ENCODE peak calls at places on chromosomes 1 and 21, in seven cellular contexts. A is nephron progenitor cell; W is SJSA1; K is CD8-positive, alpha-beta memory T cell; D is stimulated activated naive B cell treated with anti-CD40 and anti-IgM and Interleukin-4, amounts not matched to agents 10 μg/mL and 1 μg/mL and 100 μg/mL, for 72 hours; G is psoas muscle; M is cardiac fibroblast. Y is an unnamed sample.
A peak's percentile ranks its signal among the peaks of the same experiment; 100 is the strongest.

GRCh38 chr1:173411835-173412742 is 65.0 kb upstream of the PRDX6 start:
- DNase-seq in A (no peak), W (no peak), K (no peak), D (no peak), G (no peak), M (peak; percentile 89), Y (peak; percentile 70)

GRCh38 chr1:21838359-21839157 is 26.5 kb downstream of the LDLRAD2 start:
- DNase-seq in A (no peak), W (no peak), K (no peak), D (no peak), G (no peak), M (no peak), Y (no peak)

GRCh38 chr21:39000496-39000895 is 182.8 kb downstream of the PSMG1 start:
- DNase-seq in A (no peak), W (peak; percentile 66), K (no peak), D (no peak), G (no peak), M (peak; percentile 66), Y (no peak)

GRCh38 chr1:51636191-51636590 is 19.3 kb downstream of the OSBPL9 start:
- DNase-seq in A (no peak), W (no peak), K (no peak), D (no peak), G (no peak), M (no peak), Y (no peak)

GRCh38 chr1:25031966-25032667 is 102.0 kb upstream of the RUNX3 start:
- DNase-seq in A (no peak), W (no peak), K (peak; percentile 87), D (peak; percentile 74), G (no peak), M (peak; percentile 70), Y (peak; percentile 15)

GRCh38 chr1:172537366-172537765 is 4.4 kb downstream of the SUCO start:
- DNase-seq in A (no peak), W (no peak), K (no peak), D (no peak), G (no peak), M (peak; percentile 47), Y (peak; percentile 28)

GRCh38 chr1:156157974-156158373 is 4.6 kb downstream of the SEMA4A start:
- DNase-seq in A (no peak), W (no peak), K (no peak), D (no peak), G (no peak), M (no peak), Y (no peak)

GRCh38 chr21:21688877-21689276 is 690.7 kb downstream of the NCAM2 start:
- DNase-seq in A (peak; percentile 21), W (no peak), K (no peak), D (no peak), G (no peak), M (peak; percentile 52), Y (peak; percentile 6)

GRCh38 chr1:18354657-18355056 is 126.1 kb upstream of the KLHDC7A start:
- DNase-seq in A (no peak), W (no peak), K (no peak), D (no peak), G (no peak), M (no peak), Y (no peak)

GRCh38 chr1:31762726-31763670 is 1.1 kb downstream of the ADGRB2 start:
- DNase-seq in A (peak; percentile 89), W (peak; percentile 85), K (peak; percentile 60), D (peak; percentile 52), G (peak; percentile 70), M (no peak), Y (no peak)

GRCh38 chr1:18390953-18391352 is 89.8 kb upstream of the KLHDC7A start:
- DNase-seq in A (no peak), W (no peak), K (no peak), D (no peak), G (no peak), M (no peak), Y (no peak)

GRCh38 chr1:244104309-244105060 is 53.4 kb downstream of the ZBTB18 start:
- DNase-seq in A (no peak), W (peak; percentile 98), K (no peak), D (no peak), G (no peak), M (peak; percentile 78), Y (peak; percentile 70)

GRCh38 chr1:176691251-176692228 is 228.6 kb downstream of the PAPPA2 start:
- DNase-seq in A (peak; percentile 56), W (peak; percentile 22), K (no peak), D (peak; percentile 9), G (no peak), M (peak; percentile 53), Y (peak; percentile 75)